ENCODE peak calls at places on chromosomes 2 and 18, in nine cellular contexts. One of them, this sample, is unnamed.

GRCh38 chr2:216727346-216728122 is 32.2 kb upstream of the IGFBP5 start:
- DNase-seq in stimulated activated CD4-positive, alpha-beta T cell treated with anti-CD3 and anti-CD28 coated beads, Interleukin-15, amount 100 ng/mL, for 1 hour: no peak
- DNase-seq in Karpas-422: no peak
- DNase-seq in activated naive CD4-positive, alpha-beta T cell treated with anti-CD3 and anti-CD28 coated beads for 36 hours: no peak
- DNase-seq in EL: no peak
- DNase-seq in KG1: no peak
- DNase-seq in stimulated activated naive CD8-positive, alpha-beta T cell treated with anti-CD3 and anti-CD28 coated beads, Interleukin-15, Interleukin-2, amounts not matched to agents 100 U/mL and 50 U/mL, for 24 hours: no peak
- DNase-seq in heart left ventricle: no peak
- DNase-seq in spleen: no peak
- DNase-seq in this sample: no peak

GRCh38 chr2:164430166-164430783 is 191.0 kb downstream of the GRB14 start:
- DNase-seq in stimulated activated CD4-positive, alpha-beta T cell treated with anti-CD3 and anti-CD28 coated beads, Interleukin-15, amount 100 ng/mL, for 1 hour: no peak
- DNase-seq in Karpas-422: peak; percentile 68
- DNase-seq in activated naive CD4-positive, alpha-beta T cell treated with anti-CD3 and anti-CD28 coated beads for 36 hours: peak; percentile 14
- DNase-seq in EL: peak; percentile 46
- DNase-seq in KG1: peak; percentile 3
- DNase-seq in stimulated activated naive CD8-positive, alpha-beta T cell treated with anti-CD3 and anti-CD28 coated beads, Interleukin-15, Interleukin-2, amounts not matched to agents 100 U/mL and 50 U/mL, for 24 hours: no peak
- DNase-seq in heart left ventricle: no peak
- DNase-seq in spleen: no peak
- DNase-seq in this sample: no peak

GRCh38 chr2:157194097-157194688 is 63.3 kb upstream of the GALNT5 start:
- DNase-seq in stimulated activated CD4-positive, alpha-beta T cell treated with anti-CD3 and anti-CD28 coated beads, Interleukin-15, amount 100 ng/mL, for 1 hour: no peak
- DNase-seq in Karpas-422: peak; percentile 81
- DNase-seq in activated naive CD4-positive, alpha-beta T cell treated with anti-CD3 and anti-CD28 coated beads for 36 hours: peak; percentile 35
- DNase-seq in EL: peak; percentile 67
- DNase-seq in KG1: no peak
- DNase-seq in stimulated activated naive CD8-positive, alpha-beta T cell treated with anti-CD3 and anti-CD28 coated beads, Interleukin-15, Interleukin-2, amounts not matched to agents 100 U/mL and 50 U/mL, for 24 hours: no peak
- DNase-seq in heart left ventricle: no peak
- DNase-seq in spleen: no peak
- DNase-seq in this sample: no peak

GRCh38 chr2:154709215-154709614 is 10.7 kb downstream of the KCNJ3 start:
- DNase-seq in stimulated activated CD4-positive, alpha-beta T cell treated with anti-CD3 and anti-CD28 coated beads, Interleukin-15, amount 100 ng/mL, for 1 hour: no peak
- DNase-seq in Karpas-422: no peak
- DNase-seq in activated naive CD4-positive, alpha-beta T cell treated with anti-CD3 and anti-CD28 coated beads for 36 hours: no peak
- DNase-seq in EL: no peak
- DNase-seq in KG1: no peak
- DNase-seq in stimulated activated naive CD8-positive, alpha-beta T cell treated with anti-CD3 and anti-CD28 coated beads, Interleukin-15, Interleukin-2, amounts not matched to agents 100 U/mL and 50 U/mL, for 24 hours: no peak
- DNase-seq in heart left ventricle: no peak
- DNase-seq in spleen: no peak
- DNase-seq in this sample: no peak

GRCh38 chr2:197891897-197892442 is 87.6 kb downstream of the PLCL1 start:
- DNase-seq in stimulated activated CD4-positive, alpha-beta T cell treated with anti-CD3 and anti-CD28 coated beads, Interleukin-15, amount 100 ng/mL, for 1 hour: no peak
- DNase-seq in Karpas-422: no peak
- DNase-seq in activated naive CD4-positive, alpha-beta T cell treated with anti-CD3 and anti-CD28 coated beads for 36 hours: no peak
- DNase-seq in EL: no peak
- DNase-seq in KG1: no peak
- DNase-seq in stimulated activated naive CD8-positive, alpha-beta T cell treated with anti-CD3 and anti-CD28 coated beads, Interleukin-15, Interleukin-2, amounts not matched to agents 100 U/mL and 50 U/mL, for 24 hours: no peak
- DNase-seq in heart left ventricle: no peak
- DNase-seq in spleen: no peak
- DNase-seq in this sample: no peak

GRCh38 chr2:239293450-239294430 is 107.1 kb downstream of the HDAC4 start:
- DNase-seq in stimulated activated CD4-positive, alpha-beta T cell treated with anti-CD3 and anti-CD28 coated beads, Interleukin-15, amount 100 ng/mL, for 1 hour: peak; percentile 34
- DNase-seq in Karpas-422: no peak
- DNase-seq in activated naive CD4-positive, alpha-beta T cell treated with anti-CD3 and anti-CD28 coated beads for 36 hours: peak; percentile 89
- DNase-seq in EL: no peak
- DNase-seq in KG1: no peak
- DNase-seq in stimulated activated naive CD8-positive, alpha-beta T cell treated with anti-CD3 and anti-CD28 coated beads, Interleukin-15, Interleukin-2, amounts not matched to agents 100 U/mL and 50 U/mL, for 24 hours: peak; percentile 69
- DNase-seq in heart left ventricle: no peak
- DNase-seq in spleen: peak; percentile 59
- DNase-seq in this sample: no peak

GRCh38 chr2:55459741-55460274 is 40.2 kb upstream of the CCDC88A start:
- DNase-seq in stimulated activated CD4-positive, alpha-beta T cell treated with anti-CD3 and anti-CD28 coated beads, Interleukin-15, amount 100 ng/mL, for 1 hour: no peak
- DNase-seq in Karpas-422: no peak
- DNase-seq in activated naive CD4-positive, alpha-beta T cell treated with anti-CD3 and anti-CD28 coated beads for 36 hours: no peak
- DNase-seq in EL: no peak
- DNase-seq in KG1: no peak
- DNase-seq in stimulated activated naive CD8-positive, alpha-beta T cell treated with anti-CD3 and anti-CD28 coated beads, Interleukin-15, Interleukin-2, amounts not matched to agents 100 U/mL and 50 U/mL, for 24 hours: no peak
- DNase-seq in heart left ventricle: no peak
- DNase-seq in spleen: no peak
- DNase-seq in this sample: no peak

GRCh38 chr2:118852605-118853128 is 5.2 kb upstream of the EN1 start:
- DNase-seq in stimulated activated CD4-positive, alpha-beta T cell treated with anti-CD3 and anti-CD28 coated beads, Interleukin-15, amount 100 ng/mL, for 1 hour: no peak
- DNase-seq in Karpas-422: no peak
- DNase-seq in activated naive CD4-positive, alpha-beta T cell treated with anti-CD3 and anti-CD28 coated beads for 36 hours: no peak
- DNase-seq in EL: no peak
- DNase-seq in KG1: no peak
- DNase-seq in stimulated activated naive CD8-positive, alpha-beta T cell treated with anti-CD3 and anti-CD28 coated beads, Interleukin-15, Interleukin-2, amounts not matched to agents 100 U/mL and 50 U/mL, for 24 hours: no peak
- DNase-seq in heart left ventricle: no peak
- DNase-seq in spleen: peak; percentile 75
- DNase-seq in this sample: no peak

GRCh38 chr2:191155608-191156071 is 4.8 kb upstream of the STAT4 start:
- DNase-seq in stimulated activated CD4-positive, alpha-beta T cell treated with anti-CD3 and anti-CD28 coated beads, Interleukin-15, amount 100 ng/mL, for 1 hour: no peak
- DNase-seq in Karpas-422: peak; percentile 61
- DNase-seq in activated naive CD4-positive, alpha-beta T cell treated with anti-CD3 and anti-CD28 coated beads for 36 hours: no peak
- DNase-seq in EL: peak; percentile 47
- DNase-seq in KG1: no peak
- DNase-seq in stimulated activated naive CD8-positive, alpha-beta T cell treated with anti-CD3 and anti-CD28 coated beads, Interleukin-15, Interleukin-2, amounts not matched to agents 100 U/mL and 50 U/mL, for 24 hours: no peak
- DNase-seq in heart left ventricle: no peak
- DNase-seq in spleen: no peak
- DNase-seq in this sample: no peak

GRCh38 chr2:47499621-47500309 is 96.8 kb downstream of the MSH2 start:
- DNase-seq in stimulated activated CD4-positive, alpha-beta T cell treated with anti-CD3 and anti-CD28 coated beads, Interleukin-15, amount 100 ng/mL, for 1 hour: no peak
- DNase-seq in Karpas-422: no peak
- DNase-seq in activated naive CD4-positive, alpha-beta T cell treated with anti-CD3 and anti-CD28 coated beads for 36 hours: no peak
- DNase-seq in EL: no peak
- DNase-seq in KG1: no peak
- DNase-seq in stimulated activated naive CD8-positive, alpha-beta T cell treated with anti-CD3 and anti-CD28 coated beads, Interleukin-15, Interleukin-2, amounts not matched to agents 100 U/mL and 50 U/mL, for 24 hours: no peak
- DNase-seq in heart left ventricle: no peak
- DNase-seq in spleen: no peak
- DNase-seq in this sample: no peak

GRCh38 chr2:236968101-236968886 is 117.4 kb upstream of the COPS8 start:
- DNase-seq in stimulated activated CD4-positive, alpha-beta T cell treated with anti-CD3 and anti-CD28 coated beads, Interleukin-15, amount 100 ng/mL, for 1 hour: no peak
- DNase-seq in Karpas-422: no peak
- DNase-seq in activated naive CD4-positive, alpha-beta T cell treated with anti-CD3 and anti-CD28 coated beads for 36 hours: peak; percentile 50
- DNase-seq in EL: no peak
- DNase-seq in KG1: no peak
- DNase-seq in stimulated activated naive CD8-positive, alpha-beta T cell treated with anti-CD3 and anti-CD28 coated beads, Interleukin-15, Interleukin-2, amounts not matched to agents 100 U/mL and 50 U/mL, for 24 hours: peak; percentile 21
- DNase-seq in heart left ventricle: no peak
- DNase-seq in spleen: peak; percentile 83
- DNase-seq in this sample: no peak

GRCh38 chr2:221792971-221793670 is 221.0 kb upstream of the EPHA4 start:
- DNase-seq in stimulated activated CD4-positive, alpha-beta T cell treated with anti-CD3 and anti-CD28 coated beads, Interleukin-15, amount 100 ng/mL, for 1 hour: no peak
- DNase-seq in Karpas-422: no peak
- DNase-seq in activated naive CD4-positive, alpha-beta T cell treated with anti-CD3 and anti-CD28 coated beads for 36 hours: no peak
- DNase-seq in EL: no peak
- DNase-seq in KG1: no peak
- DNase-seq in stimulated activated naive CD8-positive, alpha-beta T cell treated with anti-CD3 and anti-CD28 coated beads, Interleukin-15, Interleukin-2, amounts not matched to agents 100 U/mL and 50 U/mL, for 24 hours: no peak
- DNase-seq in heart left ventricle: no peak
- DNase-seq in spleen: no peak
- DNase-seq in this sample: no peak

GRCh38 chr18:41887100-41887499 is 67.9 kb upstream of the PIK3C3 start:
- DNase-seq in stimulated activated CD4-positive, alpha-beta T cell treated with anti-CD3 and anti-CD28 coated beads, Interleukin-15, amount 100 ng/mL, for 1 hour: no peak
- DNase-seq in Karpas-422: no peak
- DNase-seq in activated naive CD4-positive, alpha-beta T cell treated with anti-CD3 and anti-CD28 coated beads for 36 hours: no peak
- DNase-seq in EL: peak; percentile 17
- DNase-seq in KG1: no peak
- DNase-seq in stimulated activated naive CD8-positive, alpha-beta T cell treated with anti-CD3 and anti-CD28 coated beads, Interleukin-15, Interleukin-2, amounts not matched to agents 100 U/mL and 50 U/mL, for 24 hours: no peak
- DNase-seq in heart left ventricle: no peak
- DNase-seq in spleen: no peak
- DNase-seq in this sample: no peak

GRCh38 chr2:236535024-236535423 is 34.6 kb upstream of the ACKR3 start:
- DNase-seq in stimulated activated CD4-positive, alpha-beta T cell treated with anti-CD3 and anti-CD28 coated beads, Interleukin-15, amount 100 ng/mL, for 1 hour: no peak
- DNase-seq in Karpas-422: no peak
- DNase-seq in activated naive CD4-positive, alpha-beta T cell treated with anti-CD3 and anti-CD28 coated beads for 36 hours: no peak
- DNase-seq in EL: peak; percentile 73
- DNase-seq in KG1: no peak
- DNase-seq in stimulated activated naive CD8-positive, alpha-beta T cell treated with anti-CD3 and anti-CD28 coated beads, Interleukin-15, Interleukin-2, amounts not matched to agents 100 U/mL and 50 U/mL, for 24 hours: no peak
- DNase-seq in heart left ventricle: no peak
- DNase-seq in spleen: no peak
- DNase-seq in this sample: no peak

GRCh38 chr2:85215074-85216050 is 82.2 kb downstream of the TCF7L1 start:
- DNase-seq in stimulated activated CD4-positive, alpha-beta T cell treated with anti-CD3 and anti-CD28 coated beads, Interleukin-15, amount 100 ng/mL, for 1 hour: no peak
- DNase-seq in Karpas-422: peak; percentile 55
- DNase-seq in activated naive CD4-positive, alpha-beta T cell treated with anti-CD3 and anti-CD28 coated beads for 36 hours: no peak
- DNase-seq in EL: peak; percentile 57
- DNase-seq in KG1: no peak
- DNase-seq in stimulated activated naive CD8-positive, alpha-beta T cell treated with anti-CD3 and anti-CD28 coated beads, Interleukin-15, Interleukin-2, amounts not matched to agents 100 U/mL and 50 U/mL, for 24 hours: no peak
- DNase-seq in heart left ventricle: no peak
- DNase-seq in spleen: no peak
- DNase-seq in this sample: no peak

GRCh38 chr2:238914648-238915015 is 66.7 kb downstream of the TWIST2 start:
- DNase-seq in stimulated activated CD4-positive, alpha-beta T cell treated with anti-CD3 and anti-CD28 coated beads, Interleukin-15, amount 100 ng/mL, for 1 hour: no peak
- DNase-seq in Karpas-422: no peak
- DNase-seq in activated naive CD4-positive, alpha-beta T cell treated with anti-CD3 and anti-CD28 coated beads for 36 hours: no peak
- DNase-seq in EL: peak; percentile 89
- DNase-seq in KG1: no peak
- DNase-seq in stimulated activated naive CD8-positive, alpha-beta T cell treated with anti-CD3 and anti-CD28 coated beads, Interleukin-15, Interleukin-2, amounts not matched to agents 100 U/mL and 50 U/mL, for 24 hours: no peak
- DNase-seq in heart left ventricle: no peak
- DNase-seq in spleen: peak; percentile 51
- DNase-seq in this sample: peak; percentile 20

GRCh38 chr2:137893145-137893544 is 71.1 kb upstream of the HNMT start:
- DNase-seq in stimulated activated CD4-positive, alpha-beta T cell treated with anti-CD3 and anti-CD28 coated beads, Interleukin-15, amount 100 ng/mL, for 1 hour: no peak
- DNase-seq in Karpas-422: no peak
- DNase-seq in activated naive CD4-positive, alpha-beta T cell treated with anti-CD3 and anti-CD28 coated beads for 36 hours: no peak
- DNase-seq in EL: no peak
- DNase-seq in KG1: no peak
- DNase-seq in stimulated activated naive CD8-positive, alpha-beta T cell treated with anti-CD3 and anti-CD28 coated beads, Interleukin-15, Interleukin-2, amounts not matched to agents 100 U/mL and 50 U/mL, for 24 hours: no peak
- DNase-seq in heart left ventricle: no peak
- DNase-seq in spleen: no peak
- DNase-seq in this sample: no peak

GRCh38 chr2:233546774-233547173 is 19.8 kb downstream of the USP40 start:
- DNase-seq in stimulated activated CD4-positive, alpha-beta T cell treated with anti-CD3 and anti-CD28 coated beads, Interleukin-15, amount 100 ng/mL, for 1 hour: no peak
- DNase-seq in Karpas-422: no peak
- DNase-seq in activated naive CD4-positive, alpha-beta T cell treated with anti-CD3 and anti-CD28 coated beads for 36 hours: no peak
- DNase-seq in EL: no peak
- DNase-seq in KG1: no peak
- DNase-seq in stimulated activated naive CD8-positive, alpha-beta T cell treated with anti-CD3 and anti-CD28 coated beads, Interleukin-15, Interleukin-2, amounts not matched to agents 100 U/mL and 50 U/mL, for 24 hours: no peak
- DNase-seq in heart left ventricle: peak; percentile 27
- DNase-seq in spleen: no peak
- DNase-seq in this sample: no peak

GRCh38 chr2:85400951-85401805 is 9.0 kb downstream of the CAPG start:
- DNase-seq in stimulated activated CD4-positive, alpha-beta T cell treated with anti-CD3 and anti-CD28 coated beads, Interleukin-15, amount 100 ng/mL, for 1 hour: no peak
- DNase-seq in Karpas-422: no peak
- DNase-seq in activated naive CD4-positive, alpha-beta T cell treated with anti-CD3 and anti-CD28 coated beads for 36 hours: no peak
- DNase-seq in EL: no peak
- DNase-seq in KG1: no peak
- DNase-seq in stimulated activated naive CD8-positive, alpha-beta T cell treated with anti-CD3 and anti-CD28 coated beads, Interleukin-15, Interleukin-2, amounts not matched to agents 100 U/mL and 50 U/mL, for 24 hours: no peak
- DNase-seq in heart left ventricle: no peak
- DNase-seq in spleen: peak; percentile 71
- DNase-seq in this sample: no peak

GRCh38 chr18:68713131-68713530 is 1.8 kb downstream of the TMX3 start:
- DNase-seq in stimulated activated CD4-positive, alpha-beta T cell treated with anti-CD3 and anti-CD28 coated beads, Interleukin-15, amount 100 ng/mL, for 1 hour: no peak
- DNase-seq in Karpas-422: peak; percentile 59
- DNase-seq in activated naive CD4-positive, alpha-beta T cell treated with anti-CD3 and anti-CD28 coated beads for 36 hours: no peak
- DNase-seq in EL: no peak
- DNase-seq in KG1: no peak
- DNase-seq in stimulated activated naive CD8-positive, alpha-beta T cell treated with anti-CD3 and anti-CD28 coated beads, Interleukin-15, Interleukin-2, amounts not matched to agents 100 U/mL and 50 U/mL, for 24 hours: no peak
- DNase-seq in heart left ventricle: no peak
- DNase-seq in spleen: no peak
- DNase-seq in this sample: no peak

GRCh38 chr2:72115361-72116080 is 32.1 kb downstream of the CYP26B1 start:
- DNase-seq in stimulated activated CD4-positive, alpha-beta T cell treated with anti-CD3 and anti-CD28 coated beads, Interleukin-15, amount 100 ng/mL, for 1 hour: no peak
- DNase-seq in Karpas-422: no peak
- DNase-seq in activated naive CD4-positive, alpha-beta T cell treated with anti-CD3 and anti-CD28 coated beads for 36 hours: no peak
- DNase-seq in EL: peak; percentile 98
- DNase-seq in KG1: no peak
- DNase-seq in stimulated activated naive CD8-positive, alpha-beta T cell treated with anti-CD3 and anti-CD28 coated beads, Interleukin-15, Interleukin-2, amounts not matched to agents 100 U/mL and 50 U/mL, for 24 hours: no peak
- DNase-seq in heart left ventricle: no peak
- DNase-seq in spleen: no peak
- DNase-seq in this sample: peak; percentile 89

GRCh38 chr18:54023471-54023870 is 201.0 kb downstream of the MBD2 start:
- DNase-seq in stimulated activated CD4-positive, alpha-beta T cell treated with anti-CD3 and anti-CD28 coated beads, Interleukin-15, amount 100 ng/mL, for 1 hour: no peak
- DNase-seq in Karpas-422: no peak
- DNase-seq in activated naive CD4-positive, alpha-beta T cell treated with anti-CD3 and anti-CD28 coated beads for 36 hours: no peak
- DNase-seq in EL: peak; percentile 70
- DNase-seq in KG1: no peak
- DNase-seq in stimulated activated naive CD8-positive, alpha-beta T cell treated with anti-CD3 and anti-CD28 coated beads, Interleukin-15, Interleukin-2, amounts not matched to agents 100 U/mL and 50 U/mL, for 24 hours: no peak
- DNase-seq in heart left ventricle: no peak
- DNase-seq in spleen: no peak
- DNase-seq in this sample: no peak

GRCh38 chr2:96883306-96883705 is 13.4 kb upstream of the SEMA4C start:
- DNase-seq in stimulated activated CD4-positive, alpha-beta T cell treated with anti-CD3 and anti-CD28 coated beads, Interleukin-15, amount 100 ng/mL, for 1 hour: no peak
- DNase-seq in Karpas-422: no peak
- DNase-seq in activated naive CD4-positive, alpha-beta T cell treated with anti-CD3 and anti-CD28 coated beads for 36 hours: no peak
- DNase-seq in EL: no peak
- DNase-seq in KG1: no peak
- DNase-seq in stimulated activated naive CD8-positive, alpha-beta T cell treated with anti-CD3 and anti-CD28 coated beads, Interleukin-15, Interleukin-2, amounts not matched to agents 100 U/mL and 50 U/mL, for 24 hours: no peak
- DNase-seq in heart left ventricle: no peak
- DNase-seq in spleen: peak; percentile 67
- DNase-seq in this sample: no peak

GRCh38 chr2:239601880-239602279 is 201.1 kb upstream of the HDAC4 start:
- DNase-seq in stimulated activated CD4-positive, alpha-beta T cell treated with anti-CD3 and anti-CD28 coated beads, Interleukin-15, amount 100 ng/mL, for 1 hour: no peak
- DNase-seq in Karpas-422: no peak
- DNase-seq in activated naive CD4-positive, alpha-beta T cell treated with anti-CD3 and anti-CD28 coated beads for 36 hours: no peak
- DNase-seq in EL: no peak
- DNase-seq in KG1: no peak
- DNase-seq in stimulated activated naive CD8-positive, alpha-beta T cell treated with anti-CD3 and anti-CD28 coated beads, Interleukin-15, Interleukin-2, amounts not matched to agents 100 U/mL and 50 U/mL, for 24 hours: no peak
- DNase-seq in heart left ventricle: no peak
- DNase-seq in spleen: peak; percentile 23
- DNase-seq in this sample: no peak

GRCh38 chr2:181289698-181290097 is 167.5 kb upstream of the ITGA4 start:
- DNase-seq in stimulated activated CD4-positive, alpha-beta T cell treated with anti-CD3 and anti-CD28 coated beads, Interleukin-15, amount 100 ng/mL, for 1 hour: no peak
- DNase-seq in Karpas-422: no peak
- DNase-seq in activated naive CD4-positive, alpha-beta T cell treated with anti-CD3 and anti-CD28 coated beads for 36 hours: no peak
- DNase-seq in EL: no peak
- DNase-seq in KG1: no peak
- DNase-seq in stimulated activated naive CD8-positive, alpha-beta T cell treated with anti-CD3 and anti-CD28 coated beads, Interleukin-15, Interleukin-2, amounts not matched to agents 100 U/mL and 50 U/mL, for 24 hours: no peak
- DNase-seq in heart left ventricle: no peak
- DNase-seq in spleen: no peak
- DNase-seq in this sample: no peak

GRCh38 chr2:240645346-240646060 is 20.2 kb downstream of the GPR35 start:
- DNase-seq in stimulated activated CD4-positive, alpha-beta T cell treated with anti-CD3 and anti-CD28 coated beads, Interleukin-15, amount 100 ng/mL, for 1 hour: no peak
- DNase-seq in Karpas-422: no peak
- DNase-seq in activated naive CD4-positive, alpha-beta T cell treated with anti-CD3 and anti-CD28 coated beads for 36 hours: no peak
- DNase-seq in EL: no peak
- DNase-seq in KG1: no peak
- DNase-seq in stimulated activated naive CD8-positive, alpha-beta T cell treated with anti-CD3 and anti-CD28 coated beads, Interleukin-15, Interleukin-2, amounts not matched to agents 100 U/mL and 50 U/mL, for 24 hours: no peak
- DNase-seq in heart left ventricle: no peak
- DNase-seq in spleen: no peak
- DNase-seq in this sample: peak; percentile 10